ENCODE peak calls at places on chromosomes 16 and 17, in nine cellular contexts. N is HFF-Myc; G is CD14-positive monocyte; Y is vagina; A is psoas muscle; E is activated CD8-positive, alpha-beta T cell treated with anti-CD3 and anti-CD28 coated beads for 36 hours; I is Caco-2; S is lower leg skin; H is HFFc6. L is an unnamed sample.

GRCh38 chr16:5966004-5966403 is 868.4 kb upstream of the EEF2KMT start:
- DNase-seq in N (no peak), G (no peak), Y (no peak), A (no peak), E (no peak), I (no peak), S (no peak), H (no peak), L (no peak)

GRCh38 chr16:57871457-57871856 is 69.2 kb upstream of the KIFC3 start:
- DNase-seq in N (no peak), G (no peak), Y (no peak), A (no peak), E (no peak), I (no peak), S (no peak), H (peak), L (no peak)

GRCh38 chr17:51650202-51650601 is 389.9 kb downstream of the UTP18 start:
- DNase-seq in N (no peak), G (no peak), Y (no peak), A (no peak), E (no peak), I (no peak), S (no peak), H (no peak), L (no peak)

GRCh38 chr16:12829096-12829888 is 25.6 kb upstream of the CPPED1 start:
- DNase-seq in N (no peak), G (no peak), Y (no peak), A (no peak), E (no peak), I (no peak), S (no peak), H (no peak), L (no peak)

GRCh38 chr17:31488264-31488981 is 96.9 kb downstream of the RAB11FIP4 start:
- DNase-seq in N (no peak), G (no peak), Y (no peak), A (no peak), E (peak), I (no peak), S (no peak), H (no peak), L (no peak)

GRCh38 chr17:78391843-78392242 is 13.4 kb downstream of the PGS1 start:
- DNase-seq in N (no peak), G (no peak), Y (no peak), A (no peak), E (no peak), I (no peak), S (no peak), H (peak), L (no peak)

GRCh38 chr16:50038756-50039529 is 13.9 kb downstream of the CNEP1R1 start:
- DNase-seq in N (no peak), G (peak), Y (no peak), A (peak), E (no peak), I (no peak), S (no peak), H (no peak), L (no peak)

GRCh38 chr16:81900014-81900413 is 111.3 kb downstream of the SDR42E1 start:
- DNase-seq in N (no peak), G (no peak), Y (no peak), A (no peak), E (no peak), I (no peak), S (no peak), H (no peak), L (no peak)

GRCh38 chr16:15613676-15614075 is 29.3 kb downstream of the MARF1 start:
- DNase-seq in N (no peak), G (no peak), Y (no peak), A (no peak), E (no peak), I (no peak), S (no peak), H (no peak), L (no peak)

GRCh38 chr17:66630379-66630778 is 204.5 kb upstream of the CACNG5 start:
- DNase-seq in N (no peak), G (no peak), Y (no peak), A (no peak), E (no peak), I (no peak), S (no peak), H (no peak), L (no peak)

GRCh38 chr17:16434662-16435061 is 19.3 kb downstream of the TRPV2 start:
- DNase-seq in N (no peak), G (no peak), Y (no peak), A (no peak), E (no peak), I (no peak), S (no peak), H (no peak), L (no peak)

GRCh38 chr17:19237389-19238166 is 412 bp downstream of the EPN2 start:
- DNase-seq in N (no peak), G (no peak), Y (no peak), A (peak), E (peak), I (peak), S (peak), H (peak), L (no peak)

GRCh38 chr17:4582101-4582501 is 2.2 kb upstream of the SMTNL2 start:
- DNase-seq in N (no peak), G (no peak), Y (no peak), A (no peak), E (no peak), I (no peak), S (no peak), H (no peak), L (no peak)

GRCh38 chr16:55853114-55853513 is 20.2 kb upstream of the CES1 start:
- DNase-seq in N (no peak), G (no peak), Y (no peak), A (no peak), E (no peak), I (no peak), S (no peak), H (peak), L (no peak)

GRCh38 chr16:84585886-84586285 is 32.0 kb downstream of the COTL1 start:
- DNase-seq in N (no peak), G (no peak), Y (no peak), A (no peak), E (no peak), I (no peak), S (no peak), H (no peak), L (no peak)

GRCh38 chr16:47392114-47392513 is 68.7 kb downstream of the ITFG1 start:
- DNase-seq in N (no peak), G (no peak), Y (no peak), A (no peak), E (peak), I (no peak), S (no peak), H (no peak), L (no peak)

GRCh38 chr16:88549671-88550643 is 20.2 kb upstream of the ZC3H18 start:
- DNase-seq in N (no peak), G (no peak), Y (no peak), A (no peak), E (peak), I (no peak), S (no peak), H (no peak), L (no peak)

GRCh38 chr16:10027553-10027952 is 154.7 kb downstream of the GRIN2A start:
- DNase-seq in N (no peak), G (no peak), Y (no peak), A (no peak), E (no peak), I (no peak), S (no peak), H (no peak), L (no peak)

GRCh38 chr16:15949210-15950166 is at the start of gene ABCC1:
- DNase-seq in N (no peak), G (no peak), Y (no peak), A (peak), E (peak), I (peak), S (peak), H (no peak), L (no peak)

GRCh38 chr17:4710693-4711634 is 532 bp downstream of the ARRB2 start:
- DNase-seq in N (no peak), G (peak), Y (no peak), A (peak), E (peak), I (no peak), S (peak), H (no peak), L (no peak)

GRCh38 chr16:62615526-62615925 is 579.3 kb upstream of the CDH8 start:
- DNase-seq in N (no peak), G (no peak), Y (no peak), A (no peak), E (no peak), I (no peak), S (no peak), H (no peak), L (no peak)

GRCh38 chr16:86961133-86961720 is 356.0 kb downstream of the C16orf95 start:
- DNase-seq in N (no peak), G (no peak), Y (no peak), A (no peak), E (no peak), I (no peak), S (no peak), H (no peak), L (no peak)

GRCh38 chr17:43917348-43918025 is 10.2 kb upstream of the MPP2 start:
- DNase-seq in N (no peak), G (no peak), Y (no peak), A (peak), E (peak), I (no peak), S (no peak), H (no peak), L (no peak)

GRCh38 chr17:57288034-57288752 is 31.9 kb downstream of the MSI2 start:
- DNase-seq in N (no peak), G (no peak), Y (no peak), A (no peak), E (no peak), I (no peak), S (no peak), H (no peak), L (no peak)

GRCh38 chr16:56983211-56983751 is 6.1 kb upstream of the NLRC5 start:
- DNase-seq in N (no peak), G (no peak), Y (no peak), A (no peak), E (no peak), I (peak), S (no peak), H (no peak), L (no peak)

GRCh38 chr17:8226536-8227237 is 16.3 kb upstream of the AURKB start:
- DNase-seq in N (no peak), G (peak), Y (no peak), A (peak), E (peak), I (peak), S (peak), H (peak), L (peak)

GRCh38 chr17:56577810-56578209 is 15.7 kb upstream of the NOG start:
- DNase-seq in N (no peak), G (no peak), Y (no peak), A (peak), E (no peak), I (no peak), S (no peak), H (no peak), L (no peak)

GRCh38 chr16:716250-716607 is 1.3 kb downstream of the METRN start:
- DNase-seq in N (no peak), G (no peak), Y (no peak), A (no peak), E (no peak), I (no peak), S (no peak), H (peak), L (no peak)

GRCh38 chr16:2298621-2299020 is 30.7 kb upstream of the RNPS1 start:
- DNase-seq in N (no peak), G (no peak), Y (no peak), A (no peak), E (no peak), I (no peak), S (no peak), H (no peak), L (no peak)

GRCh38 chr17:71527311-71527710 is 593.5 kb upstream of the SOX9 start:
- DNase-seq in N (no peak), G (no peak), Y (no peak), A (no peak), E (no peak), I (no peak), S (no peak), H (no peak), L (no peak)

GRCh38 chr17:46208997-46209396 is 15.8 kb upstream of the KANSL1 start:
- DNase-seq in N (no peak), G (no peak), Y (no peak), A (no peak), E (no peak), I (no peak), S (no peak), H (no peak), L (no peak)

GRCh38 chr17:76370261-76370993 is 14.0 kb upstream of the SPHK1 start:
- DNase-seq in N (peak), G (no peak), Y (no peak), A (peak), E (no peak), I (no peak), S (peak), H (peak), L (peak)

GRCh38 chr17:64107517-64108235 is 22.3 kb downstream of the ERN1 start:
- DNase-seq in N (no peak), G (no peak), Y (no peak), A (no peak), E (no peak), I (no peak), S (no peak), H (no peak), L (no peak)

DNA sequence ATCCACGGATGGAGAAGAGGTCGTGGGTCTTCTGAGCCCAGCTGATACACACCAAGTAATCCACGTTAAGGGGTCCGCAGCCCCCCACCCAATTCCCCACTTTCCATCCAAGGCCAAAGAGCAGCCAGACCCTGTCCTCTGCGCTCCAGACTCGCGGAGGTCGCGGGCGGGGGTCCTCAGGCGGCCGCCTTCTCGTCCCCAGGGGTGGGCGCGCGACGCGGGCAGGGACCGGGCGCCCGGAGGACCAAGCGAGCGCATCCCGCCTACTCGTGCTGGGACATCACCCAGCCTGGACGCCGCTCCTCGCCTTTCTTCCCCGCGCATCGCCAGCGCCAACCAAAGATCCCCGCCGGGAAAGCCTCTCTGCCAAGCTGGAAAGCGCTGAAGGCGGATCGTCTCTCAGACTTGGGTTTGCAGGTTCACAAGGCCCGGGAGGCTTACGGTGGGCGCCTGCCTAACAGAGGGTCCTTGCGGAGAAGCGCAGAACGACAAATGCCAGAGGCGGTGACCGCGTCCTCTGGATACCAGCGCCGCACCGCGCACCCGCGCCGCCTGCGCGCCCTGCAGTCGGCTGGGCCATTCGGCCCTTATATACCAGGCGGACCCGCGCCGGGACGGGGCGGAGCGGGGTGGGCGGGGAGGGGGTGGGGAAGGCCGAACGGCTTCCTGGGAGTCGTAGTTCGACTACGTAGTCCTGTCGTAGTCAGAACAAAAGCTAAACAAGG is 471.6 kb downstream of the SOX9 start:
- DNase-seq in N (peak), G (no peak), Y (peak), A (peak), E (peak), I (peak), S (peak), H (peak), L (no peak)
- TF ChIP-seq CTCF in N (no peak), G (no peak), Y (no peak), A (no peak), E (no peak), I (no peak), S (no peak), H (no peak), L (no peak)

GRCh38 chr16:31899505-31899904 is 25.9 kb downstream of the ZNF267 start:
- DNase-seq in N (no peak), G (no peak), Y (no peak), A (no peak), E (no peak), I (no peak), S (no peak), H (no peak), L (no peak)
- TF ChIP-seq CTCF in N (no peak), G (no peak), Y (no peak), A (no peak), E (no peak), I (no peak), S (no peak), H (no peak), L (no peak)

GRCh38 chr16:4316103-4316731 is 350 bp downstream of the GLIS2 start:
- DNase-seq in N (no peak), G (no peak), Y (no peak), A (no peak), E (peak), I (no peak), S (no peak), H (no peak), L (no peak)

GRCh38 chr16:4315185-4316102 is at the start of gene GLIS2:
- DNase-seq in N (no peak), G (no peak), Y (no peak), A (peak), E (peak), I (peak), S (peak), H (peak), L (no peak)

GRCh38 chr16:4318171-4318910 is 2.5 kb downstream of the GLIS2 start:
- DNase-seq in N (no peak), G (no peak), Y (no peak), A (no peak), E (no peak), I (no peak), S (no peak), H (no peak), L (no peak)

GRCh38 chr16:4317471-4318170 is 1.8 kb downstream of the GLIS2 start:
- DNase-seq in N (no peak), G (no peak), Y (no peak), A (no peak), E (no peak), I (no peak), S (no peak), H (no peak), L (no peak)

DNA sequence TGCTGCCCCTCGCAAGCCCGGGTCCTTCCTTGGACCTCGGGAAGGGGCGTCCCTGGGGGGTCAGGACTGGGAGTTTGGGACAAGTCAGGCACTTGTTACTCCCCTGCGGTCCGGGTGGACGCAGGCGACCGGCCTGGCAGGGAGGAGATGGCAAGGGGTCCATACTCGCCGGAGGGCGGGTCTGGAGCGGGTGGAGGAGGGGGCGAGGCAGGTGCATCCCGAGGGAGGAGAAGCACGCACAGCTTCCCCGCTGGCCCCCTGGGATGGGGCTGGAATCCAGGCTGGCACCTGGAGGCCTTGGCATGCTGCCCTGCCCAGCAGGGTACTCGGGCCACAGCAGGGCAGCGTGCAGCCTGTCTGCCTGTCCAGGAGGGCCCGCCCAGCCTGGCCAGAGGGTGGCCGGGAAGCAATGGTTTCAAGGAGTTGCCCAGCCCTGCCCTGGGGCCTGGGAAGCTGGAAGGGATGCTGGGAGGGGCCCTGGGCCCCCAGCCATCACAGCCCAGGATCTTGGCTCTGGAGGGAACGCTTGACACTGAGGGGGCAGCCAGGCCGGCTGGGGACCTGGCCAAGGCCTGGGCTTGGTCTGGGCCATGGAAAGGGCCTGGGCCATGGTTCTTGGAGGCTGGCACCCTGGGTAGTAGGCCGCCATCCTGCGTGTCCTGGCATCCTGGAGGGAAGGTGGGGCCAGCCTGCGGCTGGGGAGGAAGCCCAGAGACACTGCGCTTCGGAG is 1.0 kb downstream of the GLIS2 start:
- DNase-seq in N (no peak), G (no peak), Y (no peak), A (peak), E (no peak), I (no peak), S (peak), H (no peak), L (peak)
- TF ChIP-seq CTCF in N (no peak), G (no peak), Y (no peak), A (no peak), E (no peak), I (no peak), S (no peak), H (no peak), L (no peak)

GRCh38 chr17:39194089-39194984 is 3.1 kb downstream of the CACNB1 start:
- DNase-seq in N (no peak), G (no peak), Y (no peak), A (peak), E (no peak), I (peak), S (no peak), H (peak), L (peak)
- TF ChIP-seq CTCF in N (peak), G (no peak), Y (peak), A (peak), E (no peak), I (no peak), S (no peak), H (peak), L (peak)

GRCh38 chr17:39916918-39917317 is 1.5 kb downstream of the GSDMB start:
- DNase-seq in N (no peak), G (no peak), Y (no peak), A (no peak), E (no peak), I (peak), S (no peak), H (no peak), L (no peak)
- TF ChIP-seq CTCF in N (peak), G (no peak), Y (no peak), A (no peak), E (no peak), I (peak), S (no peak), H (peak), L (no peak)

L was measured in coronary artery.